ENCODE peak calls at places on chromosomes 5 and 9, in ten cellular contexts. One of them, this sample, is unnamed.

GRCh38 chr9:77960356-77961153 is 71.1 kb downstream of the GNAQ start:
- DNase-seq in HT-29: no peak
- DNase-seq in GF-D8: no peak
- DNase-seq in progenitor cell of endocrine pancreas: no peak
- DNase-seq in neuronal stem cell: no peak
- DNase-seq in stimulated activated CD4-positive, alpha-beta T cell treated with anti-CD3 and anti-CD28 coated beads, Interleukin-12 subunit alpha, Interleukin-12 subunit beta, amount 100 ng/mL, for 4 hours: no peak
- DNase-seq in fibroblast of gingiva: peak; percentile 15
- DNase-seq in RWPE1: no peak
- DNase-seq in kidney tubule cell: no peak
- DNase-seq in pulmonary artery endothelial cell: no peak
- DNase-seq in this sample: no peak

GRCh38 chr5:135993894-135994514 is 34.8 kb upstream of the TGFBI start:
- DNase-seq in HT-29: peak; percentile 13
- DNase-seq in GF-D8: no peak
- DNase-seq in progenitor cell of endocrine pancreas: no peak
- DNase-seq in neuronal stem cell: no peak
- DNase-seq in stimulated activated CD4-positive, alpha-beta T cell treated with anti-CD3 and anti-CD28 coated beads, Interleukin-12 subunit alpha, Interleukin-12 subunit beta, amount 100 ng/mL, for 4 hours: no peak
- DNase-seq in fibroblast of gingiva: no peak
- DNase-seq in RWPE1: peak; percentile 70
- DNase-seq in kidney tubule cell: peak; percentile 29
- DNase-seq in pulmonary artery endothelial cell: no peak
- DNase-seq in this sample: no peak

GRCh38 chr5:142915840-142916424 is 145.8 kb downstream of the ARHGAP26 start:
- DNase-seq in HT-29: peak; percentile 77
- DNase-seq in GF-D8: no peak
- DNase-seq in progenitor cell of endocrine pancreas: peak; percentile 31
- DNase-seq in neuronal stem cell: peak; percentile 17
- DNase-seq in stimulated activated CD4-positive, alpha-beta T cell treated with anti-CD3 and anti-CD28 coated beads, Interleukin-12 subunit alpha, Interleukin-12 subunit beta, amount 100 ng/mL, for 4 hours: no peak
- DNase-seq in fibroblast of gingiva: no peak
- DNase-seq in RWPE1: peak; percentile 78
- DNase-seq in kidney tubule cell: peak; percentile 71
- DNase-seq in pulmonary artery endothelial cell: no peak
- DNase-seq in this sample: peak; percentile 66

GRCh38 chr9:127543221-127543620 is 68.9 kb upstream of the STXBP1 start:
- DNase-seq in HT-29: no peak
- DNase-seq in GF-D8: no peak
- DNase-seq in progenitor cell of endocrine pancreas: no peak
- DNase-seq in neuronal stem cell: no peak
- DNase-seq in stimulated activated CD4-positive, alpha-beta T cell treated with anti-CD3 and anti-CD28 coated beads, Interleukin-12 subunit alpha, Interleukin-12 subunit beta, amount 100 ng/mL, for 4 hours: no peak
- DNase-seq in fibroblast of gingiva: peak; percentile 74
- DNase-seq in RWPE1: no peak
- DNase-seq in kidney tubule cell: no peak
- DNase-seq in pulmonary artery endothelial cell: no peak
- DNase-seq in this sample: no peak

GRCh38 chr5:53557386-53557785 is 3.1 kb upstream of the NDUFS4 start:
- DNase-seq in HT-29: no peak
- DNase-seq in GF-D8: no peak
- DNase-seq in progenitor cell of endocrine pancreas: no peak
- DNase-seq in neuronal stem cell: no peak
- DNase-seq in stimulated activated CD4-positive, alpha-beta T cell treated with anti-CD3 and anti-CD28 coated beads, Interleukin-12 subunit alpha, Interleukin-12 subunit beta, amount 100 ng/mL, for 4 hours: no peak
- DNase-seq in fibroblast of gingiva: no peak
- DNase-seq in RWPE1: no peak
- DNase-seq in kidney tubule cell: peak; percentile 30
- DNase-seq in pulmonary artery endothelial cell: no peak
- DNase-seq in this sample: no peak

GRCh38 chr5:115895821-115896220 is 54.1 kb downstream of the AP3S1 start:
- DNase-seq in HT-29: no peak
- DNase-seq in GF-D8: no peak
- DNase-seq in progenitor cell of endocrine pancreas: no peak
- DNase-seq in neuronal stem cell: no peak
- DNase-seq in stimulated activated CD4-positive, alpha-beta T cell treated with anti-CD3 and anti-CD28 coated beads, Interleukin-12 subunit alpha, Interleukin-12 subunit beta, amount 100 ng/mL, for 4 hours: no peak
- DNase-seq in fibroblast of gingiva: no peak
- DNase-seq in RWPE1: no peak
- DNase-seq in kidney tubule cell: peak; percentile 16
- DNase-seq in pulmonary artery endothelial cell: no peak
- DNase-seq in this sample: no peak

GRCh38 chr9:121972501-121972981 is 120.6 kb downstream of the TTLL11 start:
- DNase-seq in HT-29: no peak
- DNase-seq in GF-D8: no peak
- DNase-seq in progenitor cell of endocrine pancreas: no peak
- DNase-seq in neuronal stem cell: no peak
- DNase-seq in stimulated activated CD4-positive, alpha-beta T cell treated with anti-CD3 and anti-CD28 coated beads, Interleukin-12 subunit alpha, Interleukin-12 subunit beta, amount 100 ng/mL, for 4 hours: no peak
- DNase-seq in fibroblast of gingiva: peak; percentile 22
- DNase-seq in RWPE1: peak; percentile 95
- DNase-seq in kidney tubule cell: peak; percentile 99
- DNase-seq in pulmonary artery endothelial cell: peak; percentile 35
- DNase-seq in this sample: peak; percentile 79

GRCh38 chr5:168238422-168238821 is 53.0 kb upstream of the WWC1 start:
- DNase-seq in HT-29: no peak
- DNase-seq in GF-D8: no peak
- DNase-seq in progenitor cell of endocrine pancreas: no peak
- DNase-seq in neuronal stem cell: no peak
- DNase-seq in stimulated activated CD4-positive, alpha-beta T cell treated with anti-CD3 and anti-CD28 coated beads, Interleukin-12 subunit alpha, Interleukin-12 subunit beta, amount 100 ng/mL, for 4 hours: no peak
- DNase-seq in fibroblast of gingiva: no peak
- DNase-seq in RWPE1: no peak
- DNase-seq in kidney tubule cell: no peak
- DNase-seq in pulmonary artery endothelial cell: no peak
- DNase-seq in this sample: no peak

GRCh38 chr5:11045411-11045810 is 284.4 kb upstream of the DAP start:
- DNase-seq in HT-29: no peak
- DNase-seq in GF-D8: no peak
- DNase-seq in progenitor cell of endocrine pancreas: no peak
- DNase-seq in neuronal stem cell: no peak
- DNase-seq in stimulated activated CD4-positive, alpha-beta T cell treated with anti-CD3 and anti-CD28 coated beads, Interleukin-12 subunit alpha, Interleukin-12 subunit beta, amount 100 ng/mL, for 4 hours: no peak
- DNase-seq in fibroblast of gingiva: no peak
- DNase-seq in RWPE1: no peak
- DNase-seq in kidney tubule cell: no peak
- DNase-seq in pulmonary artery endothelial cell: no peak
- DNase-seq in this sample: no peak

This sample was measured in Calu3.